ENCODE peak calls at places on chromosome 6, in five cellular contexts. One of them, this sample, is unnamed.

GRCh38 chr6:14533446-14533845 is 415.9 kb downstream of the CD83 start:
- DNase-seq in lower leg skin: no peak
- DNase-seq in uterus: no peak
- DNase-seq in prostate gland: no peak
- DNase-seq in AG10803: no peak
- DNase-seq in this sample: no peak

GRCh38 chr6:3294921-3295871 is 36.4 kb downstream of the PSMG4 start:
- DNase-seq in lower leg skin: peak
- DNase-seq in uterus: no peak
- DNase-seq in prostate gland: no peak
- DNase-seq in AG10803: no peak
- DNase-seq in this sample: no peak

GRCh38 chr6:14499804-14500203 is 382.2 kb downstream of the CD83 start:
- DNase-seq in lower leg skin: no peak
- DNase-seq in uterus: no peak
- DNase-seq in prostate gland: no peak
- DNase-seq in AG10803: peak
- DNase-seq in this sample: no peak

GRCh38 chr6:146548898-146549374 is 5.3 kb downstream of the RAB32 start:
- DNase-seq in lower leg skin: no peak
- DNase-seq in uterus: no peak
- DNase-seq in prostate gland: no peak
- DNase-seq in AG10803: no peak
- DNase-seq in this sample: no peak

GRCh38 chr6:140445474-140446004 is 1071.1 kb upstream of the CITED2 start:
- DNase-seq in lower leg skin: no peak
- DNase-seq in uterus: no peak
- DNase-seq in prostate gland: no peak
- DNase-seq in AG10803: peak
- DNase-seq in this sample: no peak

GRCh38 chr6:44657201-44657824 is 269.8 kb downstream of the CDC5L start:
- DNase-seq in lower leg skin: no peak
- DNase-seq in uterus: no peak
- DNase-seq in prostate gland: no peak
- DNase-seq in AG10803: no peak
- DNase-seq in this sample: no peak

GRCh38 chr6:149357726-149358538 is 40.4 kb downstream of the TAB2 start:
- DNase-seq in lower leg skin: no peak
- DNase-seq in uterus: no peak
- DNase-seq in prostate gland: no peak
- DNase-seq in AG10803: no peak
- DNase-seq in this sample: no peak

GRCh38 chr6:1589208-1589607 is 20.5 kb upstream of the FOXC1 start:
- DNase-seq in lower leg skin: no peak
- DNase-seq in uterus: no peak
- DNase-seq in prostate gland: no peak
- DNase-seq in AG10803: no peak
- DNase-seq in this sample: no peak

GRCh38 chr6:159980474-159980873 is 11.6 kb downstream of the IGF2R start:
- DNase-seq in lower leg skin: peak
- DNase-seq in uterus: no peak
- DNase-seq in prostate gland: no peak
- DNase-seq in AG10803: no peak
- DNase-seq in this sample: no peak

GRCh38 chr6:116925088-116925794 is 48.2 kb downstream of the RFX6 start:
- DNase-seq in lower leg skin: no peak
- DNase-seq in uterus: no peak
- DNase-seq in prostate gland: no peak
- DNase-seq in AG10803: peak
- DNase-seq in this sample: no peak

GRCh38 chr6:132131777-132132176 is 180.6 kb upstream of the CCN2 start:
- DNase-seq in lower leg skin: no peak
- DNase-seq in uterus: peak
- DNase-seq in prostate gland: no peak
- DNase-seq in AG10803: peak
- DNase-seq in this sample: no peak

GRCh38 chr6:46453756-46454316 is 37.4 kb downstream of the RCAN2 start:
- DNase-seq in lower leg skin: no peak
- DNase-seq in uterus: no peak
- DNase-seq in prostate gland: no peak
- DNase-seq in AG10803: peak
- DNase-seq in this sample: no peak

GRCh38 chr6:25369450-25370086 is 90.4 kb downstream of the CARMIL1 start:
- DNase-seq in lower leg skin: no peak
- DNase-seq in uterus: no peak
- DNase-seq in prostate gland: peak
- DNase-seq in AG10803: peak
- DNase-seq in this sample: no peak

GRCh38 chr6:109769213-109769612 is 78.1 kb downstream of the FIG4 start:
- DNase-seq in lower leg skin: no peak
- DNase-seq in uterus: no peak
- DNase-seq in prostate gland: no peak
- DNase-seq in AG10803: no peak
- DNase-seq in this sample: no peak

GRCh38 chr6:122696853-122697252 is 82.7 kb upstream of the FABP7 start:
- DNase-seq in lower leg skin: no peak
- DNase-seq in uterus: no peak
- DNase-seq in prostate gland: no peak
- DNase-seq in AG10803: no peak
- DNase-seq in this sample: no peak

GRCh38 chr6:14968056-14968643 is 277.7 kb upstream of the JARID2 start:
- DNase-seq in lower leg skin: no peak
- DNase-seq in uterus: no peak
- DNase-seq in prostate gland: no peak
- DNase-seq in AG10803: no peak
- DNase-seq in this sample: no peak

GRCh38 chr6:139364302-139364981 is 10.0 kb downstream of the CITED2 start:
- DNase-seq in lower leg skin: no peak
- DNase-seq in uterus: no peak
- DNase-seq in prostate gland: no peak
- DNase-seq in AG10803: peak
- DNase-seq in this sample: no peak

GRCh38 chr6:111013144-111013905 is 31.5 kb downstream of the RPF2 start:
- DNase-seq in lower leg skin: peak
- DNase-seq in uterus: no peak
- DNase-seq in prostate gland: no peak
- DNase-seq in AG10803: peak
- DNase-seq in this sample: no peak

GRCh38 chr6:149443411-149444181 is 41.2 kb downstream of the ZC3H12D start:
- DNase-seq in lower leg skin: peak
- DNase-seq in uterus: no peak
- DNase-seq in prostate gland: no peak
- DNase-seq in AG10803: peak
- DNase-seq in this sample: no peak

GRCh38 chr6:109322825-109323580 is 59.3 kb downstream of the CD164 start:
- DNase-seq in lower leg skin: no peak
- DNase-seq in uterus: no peak
- DNase-seq in prostate gland: peak
- DNase-seq in AG10803: no peak
- DNase-seq in this sample: no peak

GRCh38 chr6:149037026-149037734 is 280.3 kb upstream of the TAB2 start:
- DNase-seq in lower leg skin: no peak
- DNase-seq in uterus: no peak
- DNase-seq in prostate gland: no peak
- DNase-seq in AG10803: peak
- DNase-seq in this sample: no peak

GRCh38 chr6:43335469-43335868 is 26.8 kb upstream of the CRIP3 start:
- DNase-seq in lower leg skin: no peak
- DNase-seq in uterus: no peak
- DNase-seq in prostate gland: no peak
- DNase-seq in AG10803: no peak
- DNase-seq in this sample: no peak
- TF ChIP-seq CTCF in lower leg skin: no peak
- TF ChIP-seq CTCF in uterus: no peak
- TF ChIP-seq CTCF in prostate gland: no peak
- TF ChIP-seq CTCF in AG10803: no peak
- TF ChIP-seq CTCF in this sample: no peak

DNA sequence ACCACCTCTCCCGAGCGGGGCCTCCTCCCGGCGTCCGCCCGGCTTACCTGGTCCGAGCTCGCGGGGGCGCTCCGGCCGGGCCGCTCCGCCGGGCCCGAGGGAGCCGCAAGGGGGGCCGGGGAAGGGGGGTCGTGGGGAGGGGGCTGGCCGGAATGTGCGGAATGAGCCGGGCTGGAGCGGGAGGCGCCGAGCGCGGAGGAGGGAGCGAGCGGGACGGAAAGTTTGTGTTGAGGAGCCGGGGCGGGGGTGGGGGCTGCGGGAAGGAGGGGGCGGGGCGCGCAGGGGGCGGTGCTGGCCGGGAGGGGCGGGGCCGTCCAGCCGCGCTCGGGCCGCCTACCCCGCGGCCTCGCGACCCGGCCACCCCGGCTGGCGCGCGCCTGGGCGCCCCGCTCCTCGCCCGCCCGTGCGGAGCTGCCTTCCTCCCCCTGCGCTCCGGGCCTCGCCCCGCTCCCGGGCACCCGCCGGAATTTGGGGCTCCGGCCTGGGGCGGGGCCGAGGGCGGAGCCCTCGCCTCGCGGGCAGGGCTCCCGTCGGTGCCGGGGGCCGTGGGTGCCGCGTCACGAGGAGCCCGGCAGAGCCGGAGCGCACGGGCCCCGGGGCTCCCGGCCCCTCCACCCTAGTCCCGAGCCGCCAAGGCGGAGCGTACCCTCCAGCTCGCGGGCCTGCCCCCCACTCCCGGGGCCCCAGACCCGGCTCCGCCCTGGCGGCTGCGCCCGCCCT is at the start of gene TEAD3:
- DNase-seq in lower leg skin: peak
- DNase-seq in uterus: peak
- DNase-seq in prostate gland: peak
- DNase-seq in AG10803: peak
- DNase-seq in this sample: no peak
- TF ChIP-seq CTCF in lower leg skin: no peak
- TF ChIP-seq CTCF in uterus: no peak
- TF ChIP-seq CTCF in prostate gland: no peak
- TF ChIP-seq CTCF in AG10803: no peak
- TF ChIP-seq CTCF in this sample: no peak

GRCh38 chr6:40804905-40805304 is 217.7 kb upstream of the LRFN2 start:
- DNase-seq in lower leg skin: peak
- DNase-seq in uterus: no peak
- DNase-seq in prostate gland: no peak
- DNase-seq in AG10803: no peak
- DNase-seq in this sample: no peak
- TF ChIP-seq CTCF in lower leg skin: no peak
- TF ChIP-seq CTCF in uterus: no peak
- TF ChIP-seq CTCF in prostate gland: no peak
- TF ChIP-seq CTCF in AG10803: peak
- TF ChIP-seq CTCF in this sample: no peak

GRCh38 chr6:32953775-32954174 is 878 bp upstream of the HLA-DMA start:
- DNase-seq in lower leg skin: no peak
- DNase-seq in uterus: no peak
- DNase-seq in prostate gland: no peak
- DNase-seq in AG10803: no peak
- DNase-seq in this sample: no peak

GRCh38 chr6:32954212-32954745 is 1.4 kb upstream of the HLA-DMA start:
- DNase-seq in lower leg skin: no peak
- DNase-seq in uterus: no peak
- DNase-seq in prostate gland: no peak
- DNase-seq in AG10803: no peak
- DNase-seq in this sample: no peak

GRCh38 chr6:32954983-32955802 is 2.3 kb upstream of the HLA-DMA start:
- DNase-seq in lower leg skin: no peak
- DNase-seq in uterus: no peak
- DNase-seq in prostate gland: no peak
- DNase-seq in AG10803: no peak
- DNase-seq in this sample: no peak

GRCh38 chr6:32950449-32950848 is 2.4 kb downstream of the HLA-DMA start:
- DNase-seq in lower leg skin: no peak
- DNase-seq in uterus: no peak
- DNase-seq in prostate gland: no peak
- DNase-seq in AG10803: no peak
- DNase-seq in this sample: no peak

DNA sequence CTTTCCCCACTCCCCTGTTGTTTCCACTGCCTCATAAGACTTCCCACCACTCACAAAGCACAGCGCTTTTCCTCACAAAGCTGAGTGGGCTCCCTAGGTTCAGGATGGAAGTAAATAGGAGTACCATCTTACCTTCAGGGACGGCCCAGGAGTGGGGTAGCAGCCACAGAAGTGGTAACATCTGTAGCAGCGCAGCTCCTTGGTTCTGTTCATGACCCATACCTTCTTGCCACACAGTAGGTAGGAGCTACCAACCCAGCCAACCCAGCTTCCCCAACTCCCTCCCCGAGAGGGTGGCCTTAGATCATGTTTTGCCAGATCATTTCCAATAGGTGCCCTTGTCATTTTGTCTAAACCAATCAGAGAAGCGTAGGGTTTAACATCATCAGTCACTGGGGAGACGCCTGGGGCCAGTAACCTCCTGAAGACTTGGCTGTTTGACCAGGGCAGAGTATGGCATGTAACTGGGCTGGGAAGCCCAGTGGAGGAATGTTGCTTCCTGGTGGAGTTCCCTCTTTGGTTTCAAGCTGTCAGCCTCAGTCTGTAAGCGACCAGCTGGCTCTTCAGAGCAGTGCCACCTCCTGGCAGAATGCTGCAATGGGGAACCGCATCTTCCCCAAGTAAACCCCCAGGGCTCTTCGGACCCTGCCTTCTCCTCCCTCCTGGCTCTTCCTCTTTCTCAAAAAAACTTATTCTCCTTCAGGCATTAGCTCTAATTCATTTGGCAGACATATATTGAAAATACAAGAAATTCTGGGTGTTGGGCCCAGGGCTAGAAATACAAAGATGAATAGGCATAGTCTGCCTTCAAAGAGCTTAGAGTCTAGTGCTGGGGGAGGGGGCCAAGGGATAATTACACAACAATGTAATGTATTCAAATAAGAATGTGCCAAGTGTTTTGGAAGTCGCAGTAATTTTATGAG is at the start of gene HLA-DMA:
- DNase-seq in lower leg skin: peak
- DNase-seq in uterus: peak
- DNase-seq in prostate gland: peak
- DNase-seq in AG10803: peak
- DNase-seq in this sample: peak
- TF ChIP-seq CTCF in lower leg skin: no peak
- TF ChIP-seq CTCF in uterus: peak
- TF ChIP-seq CTCF in prostate gland: peak
- TF ChIP-seq CTCF in AG10803: peak
- TF ChIP-seq CTCF in this sample: no peak

GRCh38 chr6:90212274-90212673 is 84.4 kb downstream of the BACH2 start:
- DNase-seq in lower leg skin: peak
- DNase-seq in uterus: no peak
- DNase-seq in prostate gland: no peak
- DNase-seq in AG10803: no peak
- DNase-seq in this sample: no peak
- TF ChIP-seq CTCF in lower leg skin: no peak
- TF ChIP-seq CTCF in uterus: no peak
- TF ChIP-seq CTCF in prostate gland: no peak
- TF ChIP-seq CTCF in AG10803: no peak
- TF ChIP-seq CTCF in this sample: no peak

GRCh38 chr6:12075067-12075563 is 63.0 kb downstream of the HIVEP1 start:
- DNase-seq in lower leg skin: no peak
- DNase-seq in uterus: no peak
- DNase-seq in prostate gland: no peak
- DNase-seq in AG10803: no peak
- DNase-seq in this sample: no peak
- TF ChIP-seq CTCF in lower leg skin: no peak
- TF ChIP-seq CTCF in uterus: no peak
- TF ChIP-seq CTCF in prostate gland: no peak
- TF ChIP-seq CTCF in AG10803: peak
- TF ChIP-seq CTCF in this sample: no peak

GRCh38 chr6:30820196-30820595 is 64.1 kb upstream of the DDR1 start:
- DNase-seq in lower leg skin: no peak
- DNase-seq in uterus: no peak
- DNase-seq in prostate gland: peak
- DNase-seq in AG10803: peak
- DNase-seq in this sample: no peak
- TF ChIP-seq CTCF in lower leg skin: no peak
- TF ChIP-seq CTCF in uterus: no peak
- TF ChIP-seq CTCF in prostate gland: no peak
- TF ChIP-seq CTCF in AG10803: peak
- TF ChIP-seq CTCF in this sample: no peak

GRCh38 chr6:163710552-163710951 is 296.0 kb downstream of the QKI start:
- DNase-seq in lower leg skin: peak
- DNase-seq in uterus: no peak
- DNase-seq in prostate gland: no peak
- DNase-seq in AG10803: no peak
- DNase-seq in this sample: no peak
- TF ChIP-seq CTCF in lower leg skin: no peak
- TF ChIP-seq CTCF in uterus: no peak
- TF ChIP-seq CTCF in prostate gland: no peak
- TF ChIP-seq CTCF in AG10803: no peak
- TF ChIP-seq CTCF in this sample: no peak